ENCODE peak calls at places on chromosomes 13 and 19, in seven cellular contexts. R is activated T-helper 2 cell treated with anti-CD3 and anti-CD28 coated beads, Interferon-gamma antibody, Interleukin-2, Interleukin-4, amounts not matched to agents 10 μg/mL and 5 μg/mL and 100 μg/mL, durations not matched to agents 14 hours and 24 hours and 36 hours; C is testis; X is osteocyte; B is COLO829; N is NCI-H1092 treated with DMSO at 0.1 percent for 48 hours; Q is germinal center. H is an unnamed sample.

GRCh38 chr13:98033277-98034247 is 80.1 kb downstream of the IPO5 start:
- DNase-seq in R (no peak), C (peak), X (no peak), B (peak), N (peak), Q (no peak), H (no peak)

GRCh38 chr19:46181386-46181774 is 33.3 kb downstream of the IGFL2 start:
- DNase-seq in R (no peak), C (no peak), X (no peak), B (no peak), N (no peak), Q (no peak), H (no peak)

GRCh38 chr13:44048326-44048725 is 168.6 kb downstream of the LACC1 start:
- DNase-seq in R (no peak), C (no peak), X (no peak), B (no peak), N (no peak), Q (no peak), H (no peak)

GRCh38 chr13:112840472-112841302 is 128.3 kb upstream of the MCF2L start:
- DNase-seq in R (no peak), C (no peak), X (no peak), B (no peak), N (no peak), Q (no peak), H (no peak)

GRCh38 chr19:48926909-48927308 is 6.6 kb upstream of the DHDH start:
- DNase-seq in R (no peak), C (peak), X (no peak), B (peak), N (no peak), Q (no peak), H (no peak)

GRCh38 chr13:47896546-47896945 is 104.5 kb downstream of the SUCLA2 start:
- DNase-seq in R (no peak), C (no peak), X (no peak), B (no peak), N (no peak), Q (no peak), H (no peak)

GRCh38 chr13:33683376-33683775 is 134.6 kb upstream of the RFC3 start:
- DNase-seq in R (no peak), C (no peak), X (no peak), B (no peak), N (no peak), Q (no peak), H (no peak)

GRCh38 chr19:6868341-6868740 is 19.0 kb upstream of the ADGRE1 start:
- DNase-seq in R (no peak), C (peak), X (no peak), B (no peak), N (no peak), Q (no peak), H (no peak)

GRCh38 chr13:24161980-24162517 is 1.5 kb downstream of the SPATA13 start:
- DNase-seq in R (no peak), C (no peak), X (no peak), B (no peak), N (no peak), Q (no peak), H (no peak)

GRCh38 chr19:21321134-21321533 is 8.1 kb downstream of the ZNF708 start:
- DNase-seq in R (no peak), C (no peak), X (no peak), B (no peak), N (no peak), Q (no peak), H (no peak)

GRCh38 chr19:15210323-15210774 is 9.6 kb upstream of the NOTCH3 start:
- DNase-seq in R (no peak), C (no peak), X (no peak), B (no peak), N (no peak), Q (no peak), H (no peak)

GRCh38 chr19:8567522-8568172 is 9.6 kb downstream of the MYO1F start:
- DNase-seq in R (no peak), C (peak), X (no peak), B (no peak), N (no peak), Q (no peak), H (no peak)

GRCh38 chr13:49248433-49249002 is 793 bp downstream of the CDADC1 start:
- DNase-seq in R (peak), C (no peak), X (no peak), B (no peak), N (no peak), Q (peak), H (no peak)

GRCh38 chr19:40962460-40962961 is 28.6 kb upstream of the CYP2B6 start:
- DNase-seq in R (no peak), C (no peak), X (no peak), B (no peak), N (no peak), Q (no peak), H (no peak)

GRCh38 chr13:45626731-45627374 is 11.3 kb upstream of the ERICH6B start:
- DNase-seq in R (no peak), C (no peak), X (no peak), B (no peak), N (no peak), Q (no peak), H (no peak)

GRCh38 chr13:34943675-34944634 is 1.9 kb downstream of the NBEA start:
- DNase-seq in R (no peak), C (no peak), X (no peak), B (no peak), N (no peak), Q (no peak), H (no peak)

GRCh38 chr19:980133-980998 is 3.8 kb upstream of the WDR18 start:
- DNase-seq in R (no peak), C (no peak), X (no peak), B (no peak), N (no peak), Q (no peak), H (no peak)

GRCh38 chr13:86464193-86464592 is 665.0 kb upstream of the SLITRK6 start:
- DNase-seq in R (no peak), C (no peak), X (no peak), B (no peak), N (peak), Q (no peak), H (no peak)

GRCh38 chr19:52622261-52622660 is 15.9 kb downstream of the ZNF83 start:
- DNase-seq in R (no peak), C (no peak), X (no peak), B (no peak), N (no peak), Q (no peak), H (no peak)

GRCh38 chr13:87052731-87053130 is 618.4 kb upstream of the SLITRK5 start:
- DNase-seq in R (no peak), C (no peak), X (no peak), B (no peak), N (no peak), Q (no peak), H (no peak)

GRCh38 chr13:36447501-36447900 is 15.2 kb downstream of the CCNA1 start:
- DNase-seq in R (no peak), C (peak), X (no peak), B (no peak), N (no peak), Q (no peak), H (no peak)

GRCh38 chr19:49390131-49390977 is 2.3 kb downstream of the KASH5 start:
- DNase-seq in R (no peak), C (no peak), X (no peak), B (no peak), N (no peak), Q (no peak), H (no peak)

GRCh38 chr13:91203430-91203829 is 144.1 kb upstream of the MIR17HG start:
- DNase-seq in R (no peak), C (no peak), X (no peak), B (no peak), N (peak), Q (no peak), H (no peak)

GRCh38 chr19:40612831-40613668 is 11.9 kb downstream of the LTBP4 start:
- DNase-seq in R (peak), C (peak), X (no peak), B (peak), N (no peak), Q (peak), H (no peak)